ENCODE peak calls at places on chromosomes 2 and 18, in ten cellular contexts. L is naive thymus-derived CD4-positive, alpha-beta T cell; W is substantia nigra; R is small intestine; K is right cardiac atrium; O is Karpas-422; Z is neuronal stem cell; F is upper lobe of left lung; J is iPS DF 6.9; P is mesendoderm. Q is an unnamed sample.

GRCh38 chr2:204072443-204073324 is 136.1 kb downstream of the ICOS start:
- DNase-seq in L (peak; percentile 15), W (no peak), R (peak; percentile 52), K (no peak), O (peak; percentile 84), Z (peak; percentile 31), F (peak; percentile 23), J (peak; percentile 45), P (peak; percentile 78), Q (no peak)

GRCh38 chr18:44816028-44816427 is 135.3 kb downstream of the SETBP1 start:
- DNase-seq in L (no peak), W (no peak), R (no peak), K (no peak), O (no peak), Z (peak; percentile 56), F (no peak), J (no peak), P (no peak), Q (no peak)

GRCh38 chr2:97735161-97735561 is 21.8 kb downstream of the ZAP70 start:
- DNase-seq in L (no peak), W (no peak), R (no peak), K (no peak), O (no peak), Z (no peak), F (peak; percentile 19), J (no peak), P (no peak), Q (no peak)

GRCh38 chr2:183081908-183082307 is 3.4 kb downstream of the DUSP19 start:
- DNase-seq in L (no peak), W (no peak), R (no peak), K (no peak), O (no peak), Z (no peak), F (no peak), J (no peak), P (no peak), Q (no peak)

GRCh38 chr18:40109251-40110049 is 1845.6 kb upstream of the PIK3C3 start:
- DNase-seq in L (no peak), W (no peak), R (no peak), K (no peak), O (no peak), Z (no peak), F (no peak), J (no peak), P (peak; percentile 42), Q (no peak)

GRCh38 chr2:17976871-17977746 is 98.6 kb downstream of the KCNS3 start:
- DNase-seq in L (no peak), W (no peak), R (peak; percentile 2), K (no peak), O (no peak), Z (no peak), F (peak; percentile 31), J (no peak), P (peak; percentile 17), Q (peak; percentile 90)

GRCh38 chr2:62806231-62806630 is 100.7 kb downstream of the EHBP1 start:
- DNase-seq in L (no peak), W (no peak), R (no peak), K (no peak), O (no peak), Z (no peak), F (no peak), J (no peak), P (no peak), Q (no peak)

GRCh38 chr18:59681521-59682004 is 15.7 kb downstream of the CCBE1 start:
- DNase-seq in L (no peak), W (no peak), R (no peak), K (no peak), O (no peak), Z (no peak), F (no peak), J (no peak), P (peak; percentile 86), Q (no peak)

GRCh38 chr2:205930209-205930608 is 155.8 kb downstream of the INO80D start:
- DNase-seq in L (no peak), W (no peak), R (no peak), K (no peak), O (no peak), Z (no peak), F (no peak), J (no peak), P (peak; percentile 68), Q (no peak)

GRCh38 chr18:50563376-50563775 is 3.5 kb downstream of the MAPK4 start:
- DNase-seq in L (no peak), W (no peak), R (no peak), K (no peak), O (no peak), Z (no peak), F (no peak), J (no peak), P (peak; percentile 80), Q (no peak)

GRCh38 chr2:176589287-176589686 is 320.0 kb downstream of the MTX2 start:
- DNase-seq in L (no peak), W (no peak), R (no peak), K (no peak), O (no peak), Z (no peak), F (no peak), J (no peak), P (no peak), Q (no peak)

GRCh38 chr2:55147041-55147440 is 85.1 kb downstream of the CLHC1 start:
- DNase-seq in L (no peak), W (no peak), R (no peak), K (no peak), O (no peak), Z (no peak), F (no peak), J (no peak), P (no peak), Q (no peak)

GRCh38 chr18:74251297-74252031 is 40.3 kb downstream of the CYB5A start:
- DNase-seq in L (no peak), W (no peak), R (peak; percentile 88), K (no peak), O (no peak), Z (no peak), F (no peak), J (no peak), P (peak; percentile 72), Q (no peak)

GRCh38 chr2:75822336-75822735 is 111.6 kb upstream of the GCFC2 start:
- DNase-seq in L (no peak), W (no peak), R (no peak), K (no peak), O (no peak), Z (no peak), F (no peak), J (no peak), P (no peak), Q (no peak)

GRCh38 chr2:224885836-224886547 is 156.3 kb downstream of the DOCK10 start:
- DNase-seq in L (no peak), W (no peak), R (no peak), K (no peak), O (peak; percentile 29), Z (no peak), F (no peak), J (no peak), P (no peak), Q (no peak)

DNA sequence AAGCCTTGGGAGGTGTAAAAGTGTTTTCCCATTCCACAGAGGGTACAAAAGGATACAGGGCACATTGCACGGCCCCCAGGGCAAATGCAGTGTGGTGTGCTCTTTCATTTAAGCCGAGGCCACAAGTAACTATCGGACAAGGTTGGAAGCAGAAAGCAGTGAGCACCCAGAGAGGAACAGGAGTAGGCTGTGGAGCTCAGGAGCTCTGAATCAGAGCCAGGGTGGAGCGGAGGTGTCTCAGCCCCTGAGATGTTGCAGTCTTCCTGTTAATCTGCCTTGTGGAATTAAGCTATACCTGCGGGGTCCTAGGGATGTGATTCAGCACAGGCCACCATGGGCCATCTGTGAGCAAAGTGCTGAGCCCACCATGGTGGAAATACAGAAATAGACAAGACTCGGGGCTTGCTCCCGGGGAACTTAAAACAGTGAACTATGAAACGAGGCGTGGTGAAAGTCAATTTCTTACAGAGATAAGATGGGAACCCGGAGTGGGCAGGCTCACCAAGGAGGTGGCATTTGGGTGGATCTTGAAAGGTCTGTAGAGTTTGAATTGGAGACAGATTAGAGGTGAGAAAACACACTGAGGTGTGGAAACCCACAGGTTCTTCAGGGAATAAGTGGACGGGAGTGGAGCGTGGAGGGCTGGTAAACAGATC is 44.0 kb downstream of the ASAP2 start:
- DNase-seq in L (no peak), W (no peak), R (peak; percentile 80), K (no peak), O (no peak), Z (no peak), F (no peak), J (no peak), P (no peak), Q (no peak)
- H3K27ac ChIP-seq in L (no peak overlapping the region), W (no peak overlapping the region), R (peak overlapping the region; percentile 82), K (peak overlapping the region; percentile 62), O (no peak overlapping the region), Z (no peak overlapping the region), F (no peak overlapping the region), J (no peak overlapping the region), P (no peak overlapping the region), Q (peak overlapping the region; percentile 70)

GRCh38 chr2:101717041-101717817 is 19.7 kb downstream of the MAP4K4 start:
- DNase-seq in L (peak; percentile 65), W (no peak), R (peak; percentile 29), K (no peak), O (peak; percentile 79), Z (no peak), F (peak; percentile 51), J (no peak), P (peak; percentile 74), Q (no peak)
- H3K27ac ChIP-seq in L (peak overlapping the region; percentile 64), W (no peak overlapping the region), R (no peak overlapping the region), K (no peak overlapping the region), O (no peak overlapping the region), Z (no peak overlapping the region), F (no peak overlapping the region), J (no peak overlapping the region), P (no peak overlapping the region), Q (no peak overlapping the region)

DNA sequence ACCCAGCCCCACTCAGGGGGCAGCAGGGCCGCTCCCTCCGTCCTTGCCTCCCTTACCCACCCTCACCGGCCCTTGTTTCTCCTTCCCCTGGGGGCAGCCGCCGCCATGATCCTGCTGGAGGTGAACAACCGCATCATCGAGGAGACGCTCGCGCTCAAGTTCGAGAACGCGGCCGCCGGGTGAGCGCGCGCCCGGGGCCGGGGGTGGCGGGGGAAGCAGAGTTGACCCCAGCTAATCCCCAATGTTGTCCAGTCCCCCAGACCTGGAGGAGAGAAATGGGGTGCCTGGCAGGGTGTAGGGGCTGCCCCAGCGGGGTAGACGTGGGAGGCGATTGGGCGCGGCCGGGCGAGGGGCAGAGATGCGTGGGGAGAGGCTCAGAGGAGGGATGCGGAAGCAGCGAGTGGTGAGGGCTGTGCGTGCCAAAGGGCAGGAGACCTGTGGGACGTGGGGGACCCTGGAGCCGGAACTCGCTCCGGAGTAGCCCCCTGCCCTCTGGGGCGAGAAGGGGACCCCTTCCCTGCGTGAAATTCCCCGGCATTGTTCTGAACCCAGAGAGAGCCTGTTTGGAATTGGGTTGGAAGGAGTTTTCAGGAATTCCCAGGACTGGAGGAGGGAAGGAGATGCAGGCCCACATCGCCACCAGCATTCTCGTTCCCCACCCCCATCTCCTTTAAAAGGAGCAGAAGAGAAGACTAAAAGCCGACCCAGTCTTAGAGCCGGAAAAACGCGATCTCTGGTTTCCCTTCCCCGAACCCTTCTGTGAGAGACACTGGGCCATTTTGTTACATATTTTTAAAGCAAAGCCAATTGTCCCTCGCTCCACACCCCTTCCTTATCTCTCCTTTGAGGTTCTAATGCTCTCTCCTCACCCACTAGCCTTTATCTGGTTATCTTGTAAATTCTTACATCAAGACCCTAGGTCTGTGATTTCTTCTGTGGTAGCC is 649 bp downstream of the ARPC2 start:
- DNase-seq in L (peak; percentile 68), W (peak; percentile 41), R (peak; percentile 73), K (peak; percentile 87), O (peak; percentile 83), Z (peak; percentile 31), F (peak; percentile 80), J (no peak), P (peak; percentile 68), Q (peak; percentile 39)
- H3K27ac ChIP-seq in L (peak overlapping the region; percentile 99), W (peak overlapping the region; percentile 90), R (peak overlapping the region; percentile 86), K (peak overlapping the region; percentile 89), O (peak overlapping the region; percentile 99), Z (peak overlapping the region; percentile 23), F (peak overlapping the region; percentile 100), J (no peak overlapping the region), P (peak overlapping the region; percentile 90), Q (peak overlapping the region; percentile 96)

GRCh38 chr2:106996136-106996769 is 110.3 kb upstream of the ST6GAL2 start:
- DNase-seq in L (no peak), W (no peak), R (no peak), K (no peak), O (no peak), Z (no peak), F (no peak), J (no peak), P (no peak), Q (peak; percentile 12)
- H3K27ac ChIP-seq in L (no peak overlapping the region), W (no peak overlapping the region), R (no peak overlapping the region), K (no peak overlapping the region), O (no peak overlapping the region), Z (no peak overlapping the region), F (no peak overlapping the region), J (no peak overlapping the region), P (no peak overlapping the region), Q (peak overlapping the region; percentile 79)